ENCODE peak calls at places on chromosomes 1 and 21, in seven cellular contexts. One of them, this sample, is unnamed.

GRCh38 chr1:12047120-12047876 is 15.8 kb upstream of the TNFRSF8 start:
- DNase-seq in neuronal stem cell: no peak
- DNase-seq in IMR-90: peak; percentile 43
- DNase-seq in H9: no peak
- DNase-seq in mesendoderm: no peak
- DNase-seq in trophoblast cell: no peak
- DNase-seq in mesenchymal stem cell: no peak
- DNase-seq in this sample: no peak

GRCh38 chr1:24051206-24051945 is 60.6 kb downstream of the MYOM3 start:
- DNase-seq in trophoblast cell: no peak
- DNase-seq in neuronal stem cell: no peak
- DNase-seq in mesenchymal stem cell: no peak
- DNase-seq in mesendoderm: no peak
- DNase-seq in IMR-90: no peak
- DNase-seq in H9: no peak
- DNase-seq in this sample: no peak

GRCh38 chr1:160646711-160647328 is at the start of gene SLAMF1:
- DNase-seq in IMR-90: no peak
- DNase-seq in H9: no peak
- DNase-seq in trophoblast cell: peak; percentile 17
- DNase-seq in neuronal stem cell: no peak
- DNase-seq in mesendoderm: no peak
- DNase-seq in mesenchymal stem cell: peak; percentile 78
- DNase-seq in this sample: no peak

GRCh38 chr1:113998361-113998760 is 19.1 kb downstream of the OLFML3 start:
- DNase-seq in trophoblast cell: no peak
- DNase-seq in H9: no peak
- DNase-seq in mesenchymal stem cell: peak; percentile 32
- DNase-seq in IMR-90: peak; percentile 15
- DNase-seq in mesendoderm: no peak
- DNase-seq in neuronal stem cell: no peak
- DNase-seq in this sample: no peak

GRCh38 chr1:201552941-201553341 is 14.0 kb downstream of the NAV1 start:
- DNase-seq in mesenchymal stem cell: peak; percentile 74
- DNase-seq in IMR-90: peak; percentile 76
- DNase-seq in H9: no peak
- DNase-seq in neuronal stem cell: no peak
- DNase-seq in mesendoderm: no peak
- DNase-seq in trophoblast cell: no peak
- DNase-seq in this sample: no peak

GRCh38 chr1:149887456-149888159 is 11.8 kb upstream of the BOLA1 start:
- DNase-seq in mesenchymal stem cell: peak; percentile 100
- DNase-seq in H9: peak; percentile 91
- DNase-seq in mesendoderm: peak; percentile 99
- DNase-seq in IMR-90: peak; percentile 99
- DNase-seq in neuronal stem cell: peak; percentile 90
- DNase-seq in trophoblast cell: peak; percentile 97
- DNase-seq in this sample: peak; percentile 88

GRCh38 chr1:185934476-185935189 is 200.4 kb downstream of the HMCN1 start:
- DNase-seq in mesenchymal stem cell: no peak
- DNase-seq in trophoblast cell: no peak
- DNase-seq in H9: no peak
- DNase-seq in mesendoderm: no peak
- DNase-seq in neuronal stem cell: no peak
- DNase-seq in IMR-90: peak; percentile 79
- DNase-seq in this sample: no peak

GRCh38 chr1:208237241-208237640 is 6.9 kb downstream of the PLXNA2 start:
- DNase-seq in neuronal stem cell: no peak
- DNase-seq in IMR-90: no peak
- DNase-seq in H9: no peak
- DNase-seq in trophoblast cell: no peak
- DNase-seq in mesendoderm: no peak
- DNase-seq in mesenchymal stem cell: no peak
- DNase-seq in this sample: no peak

GRCh38 chr1:54334996-54335395 is 71.2 kb downstream of the SSBP3 start:
- DNase-seq in trophoblast cell: no peak
- DNase-seq in H9: no peak
- DNase-seq in IMR-90: peak; percentile 85
- DNase-seq in neuronal stem cell: no peak
- DNase-seq in mesenchymal stem cell: peak; percentile 88
- DNase-seq in mesendoderm: no peak
- DNase-seq in this sample: no peak

GRCh38 chr21:14602418-14602987 is 56.4 kb upstream of the SAMSN1 start:
- DNase-seq in IMR-90: no peak
- DNase-seq in H9: no peak
- DNase-seq in mesendoderm: no peak
- DNase-seq in mesenchymal stem cell: peak; percentile 14
- DNase-seq in trophoblast cell: no peak
- DNase-seq in neuronal stem cell: no peak
- DNase-seq in this sample: no peak

GRCh38 chr1:243883551-243883950 is 33.5 kb upstream of the AKT3 start:
- DNase-seq in mesenchymal stem cell: no peak
- DNase-seq in trophoblast cell: no peak
- DNase-seq in IMR-90: peak; percentile 62
- DNase-seq in H9: no peak
- DNase-seq in neuronal stem cell: no peak
- DNase-seq in mesendoderm: peak; percentile 39
- DNase-seq in this sample: no peak

GRCh38 chr1:93592636-93592949 is 89.0 kb downstream of the BCAR3 start:
- DNase-seq in H9: no peak
- DNase-seq in mesenchymal stem cell: no peak
- DNase-seq in mesendoderm: no peak
- DNase-seq in trophoblast cell: no peak
- DNase-seq in neuronal stem cell: no peak
- DNase-seq in IMR-90: no peak
- DNase-seq in this sample: no peak

GRCh38 chr1:244291171-244291866 is 160.4 kb downstream of the ADSS2 start:
- DNase-seq in IMR-90: no peak
- DNase-seq in trophoblast cell: no peak
- DNase-seq in mesenchymal stem cell: no peak
- DNase-seq in mesendoderm: no peak
- DNase-seq in neuronal stem cell: no peak
- DNase-seq in H9: no peak
- DNase-seq in this sample: no peak

DNA sequence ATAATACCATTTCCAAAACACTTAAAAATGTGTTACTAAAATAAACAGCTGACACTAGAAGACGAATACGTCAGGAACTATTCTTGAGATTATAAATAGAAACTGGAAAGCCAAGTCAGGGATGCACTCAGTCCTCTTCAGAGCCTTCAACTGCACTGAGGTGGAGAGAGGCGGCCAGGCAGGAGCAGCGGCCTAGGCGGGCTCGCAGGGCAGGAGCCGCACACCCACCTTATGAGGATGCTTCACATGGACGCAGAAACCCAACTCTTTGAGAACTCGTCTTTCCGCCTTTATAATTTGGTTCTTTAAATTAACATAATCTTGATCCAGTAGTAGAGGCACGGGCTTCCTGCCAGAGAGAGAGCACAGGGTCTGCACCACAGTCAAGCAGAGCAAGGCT is 4.0 kb downstream of the CCNL2 start:
- DNase-seq in H9: no peak
- DNase-seq in mesendoderm: no peak
- DNase-seq in mesenchymal stem cell: no peak
- DNase-seq in neuronal stem cell: no peak
- DNase-seq in IMR-90: no peak
- DNase-seq in trophoblast cell: no peak
- DNase-seq in this sample: no peak
- H3K18ac ChIP-seq in H9: no peak overlapping the region
- H3K18ac ChIP-seq in mesendoderm: no peak overlapping the region
- H3K18ac ChIP-seq in mesenchymal stem cell: no peak overlapping the region
- H3K18ac ChIP-seq in neuronal stem cell: no peak overlapping the region
- H3K18ac ChIP-seq in IMR-90: no peak overlapping the region
- H3K18ac ChIP-seq in trophoblast cell: no peak overlapping the region
- H3K18ac ChIP-seq in this sample: no peak overlapping the region

GRCh38 chr1:215290018-215290417 is 207.5 kb downstream of the KCNK2 start:
- DNase-seq in H9: no peak
- DNase-seq in neuronal stem cell: no peak
- DNase-seq in mesenchymal stem cell: no peak
- DNase-seq in mesendoderm: no peak
- DNase-seq in IMR-90: peak; percentile 36
- DNase-seq in trophoblast cell: no peak
- DNase-seq in this sample: no peak
- H3K18ac ChIP-seq in H9: no peak overlapping the region
- H3K18ac ChIP-seq in neuronal stem cell: no peak overlapping the region
- H3K18ac ChIP-seq in mesenchymal stem cell: no peak overlapping the region
- H3K18ac ChIP-seq in mesendoderm: no peak overlapping the region
- H3K18ac ChIP-seq in IMR-90: no peak overlapping the region
- H3K18ac ChIP-seq in trophoblast cell: no peak overlapping the region
- H3K18ac ChIP-seq in this sample: no peak overlapping the region

GRCh38 chr1:9235123-9235513 is 544 bp downstream of the H6PD start:
- DNase-seq in mesendoderm: peak; percentile 70
- DNase-seq in H9: peak; percentile 43
- DNase-seq in IMR-90: peak; percentile 62
- DNase-seq in trophoblast cell: peak; percentile 64
- DNase-seq in mesenchymal stem cell: peak; percentile 90
- DNase-seq in neuronal stem cell: no peak
- DNase-seq in this sample: no peak
- H3K18ac ChIP-seq in mesendoderm: peak overlapping the region; percentile 98
- H3K18ac ChIP-seq in H9: no peak overlapping the region
- H3K18ac ChIP-seq in IMR-90: peak overlapping the region; percentile 80
- H3K18ac ChIP-seq in trophoblast cell: peak overlapping the region; percentile 86
- H3K18ac ChIP-seq in mesenchymal stem cell: peak overlapping the region; percentile 82
- H3K18ac ChIP-seq in neuronal stem cell: peak overlapping the region; percentile 88
- H3K18ac ChIP-seq in this sample: peak overlapping the region; percentile 19

DNA sequence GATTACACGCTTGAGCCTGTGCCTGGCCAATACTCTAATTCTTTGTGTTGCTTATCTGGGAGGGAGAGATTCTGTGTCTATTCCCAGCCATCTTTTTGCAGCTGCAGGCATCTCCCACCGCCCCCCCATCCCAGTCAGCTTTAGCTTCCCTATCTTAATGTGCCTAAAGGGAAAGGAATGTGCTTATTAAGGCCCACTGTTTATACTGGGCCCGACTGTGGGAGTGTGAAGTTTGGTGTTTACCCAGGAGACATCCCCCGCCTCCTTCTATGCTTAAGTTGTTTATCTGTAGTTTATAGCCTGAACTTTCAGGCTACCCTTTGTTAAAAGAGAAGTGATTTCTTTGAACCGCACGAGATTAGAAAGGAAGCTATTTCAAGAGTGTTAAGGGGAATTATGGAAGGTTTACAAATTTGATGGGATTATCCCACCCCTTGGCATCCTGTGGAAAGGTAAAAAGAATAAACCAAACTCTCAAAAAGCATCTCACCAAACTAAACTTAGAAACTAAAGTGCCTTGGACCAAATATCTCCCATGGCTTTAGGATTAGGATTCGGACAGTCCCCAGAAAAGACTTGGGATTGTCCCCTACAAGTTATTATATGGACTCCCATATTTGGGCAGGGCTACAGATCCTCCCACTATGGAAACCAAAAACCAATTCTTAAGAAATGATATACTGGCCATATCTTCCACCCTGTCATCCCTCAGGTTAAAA is 25.6 kb upstream of the ZNF496 start:
- DNase-seq in H9: no peak
- DNase-seq in neuronal stem cell: no peak
- DNase-seq in mesenchymal stem cell: peak; percentile 96
- DNase-seq in mesendoderm: peak; percentile 94
- DNase-seq in trophoblast cell: no peak
- DNase-seq in IMR-90: peak; percentile 91
- DNase-seq in this sample: no peak
- H3K18ac ChIP-seq in H9: no peak overlapping the region
- H3K18ac ChIP-seq in neuronal stem cell: no peak overlapping the region
- H3K18ac ChIP-seq in mesenchymal stem cell: peak overlapping the region; percentile 64
- H3K18ac ChIP-seq in mesendoderm: no peak overlapping the region
- H3K18ac ChIP-seq in trophoblast cell: no peak overlapping the region
- H3K18ac ChIP-seq in IMR-90: peak overlapping the region; percentile 10
- H3K18ac ChIP-seq in this sample: no peak overlapping the region

GRCh38 chr1:108829498-108829916 is 27.4 kb downstream of the AKNAD1 start:
- DNase-seq in H9: no peak
- DNase-seq in IMR-90: peak; percentile 76
- DNase-seq in trophoblast cell: no peak
- DNase-seq in mesendoderm: no peak
- DNase-seq in neuronal stem cell: no peak
- DNase-seq in mesenchymal stem cell: peak; percentile 76
- DNase-seq in this sample: no peak

GRCh38 chr1:108828074-108828961 is 28.6 kb downstream of the AKNAD1 start:
- DNase-seq in mesendoderm: peak; percentile 90
- DNase-seq in mesenchymal stem cell: peak; percentile 83
- DNase-seq in IMR-90: peak; percentile 85
- DNase-seq in H9: peak; percentile 88
- DNase-seq in trophoblast cell: peak; percentile 82
- DNase-seq in neuronal stem cell: peak; percentile 80
- DNase-seq in this sample: peak; percentile 60

GRCh38 chr1:108819878-108820277 is 37.0 kb downstream of the AKNAD1 start:
- DNase-seq in mesenchymal stem cell: no peak
- DNase-seq in mesendoderm: no peak
- DNase-seq in H9: no peak
- DNase-seq in IMR-90: no peak
- DNase-seq in neuronal stem cell: no peak
- DNase-seq in trophoblast cell: no peak
- DNase-seq in this sample: no peak

GRCh38 chr1:108826081-108826635 is 30.7 kb downstream of the AKNAD1 start:
- DNase-seq in mesenchymal stem cell: no peak
- DNase-seq in trophoblast cell: peak; percentile 43
- DNase-seq in neuronal stem cell: no peak
- DNase-seq in H9: no peak
- DNase-seq in mesendoderm: no peak
- DNase-seq in IMR-90: no peak
- DNase-seq in this sample: no peak

DNA sequence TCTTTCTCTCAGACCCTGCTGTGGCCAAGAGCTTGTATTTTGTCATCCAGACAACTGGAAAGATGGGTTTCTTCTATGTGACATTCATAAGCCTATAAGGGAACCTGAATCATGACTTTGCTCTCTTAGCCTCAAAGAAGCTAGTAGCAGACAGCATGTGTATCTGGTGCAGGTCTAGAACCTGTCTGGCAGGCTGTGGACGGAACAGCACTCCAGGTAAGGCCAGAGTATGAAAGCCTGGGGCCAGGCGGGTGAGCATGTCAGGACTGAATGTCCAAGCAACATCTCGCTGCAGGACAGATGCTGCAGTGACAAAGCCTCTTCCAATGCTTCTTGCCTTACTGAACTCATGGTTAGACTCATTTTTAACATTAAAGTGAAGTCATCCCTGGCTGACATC is 32.8 kb downstream of the AKNAD1 start:
- DNase-seq in trophoblast cell: peak; percentile 87
- DNase-seq in mesenchymal stem cell: no peak
- DNase-seq in IMR-90: no peak
- DNase-seq in H9: no peak
- DNase-seq in mesendoderm: no peak
- DNase-seq in neuronal stem cell: no peak
- DNase-seq in this sample: no peak
- H3K18ac ChIP-seq in trophoblast cell: no peak overlapping the region
- H3K18ac ChIP-seq in mesenchymal stem cell: no peak overlapping the region
- H3K18ac ChIP-seq in IMR-90: no peak overlapping the region
- H3K18ac ChIP-seq in H9: no peak overlapping the region
- H3K18ac ChIP-seq in mesendoderm: no peak overlapping the region
- H3K18ac ChIP-seq in neuronal stem cell: no peak overlapping the region
- H3K18ac ChIP-seq in this sample: no peak overlapping the region

GRCh38 chr1:85318217-85318616 is 41.8 kb upstream of the BCL10 start:
- DNase-seq in IMR-90: no peak
- DNase-seq in mesenchymal stem cell: no peak
- DNase-seq in neuronal stem cell: no peak
- DNase-seq in trophoblast cell: peak; percentile 37
- DNase-seq in H9: no peak
- DNase-seq in mesendoderm: no peak
- DNase-seq in this sample: no peak
- H3K18ac ChIP-seq in IMR-90: peak overlapping the region; percentile 88
- H3K18ac ChIP-seq in mesenchymal stem cell: no peak overlapping the region
- H3K18ac ChIP-seq in neuronal stem cell: no peak overlapping the region
- H3K18ac ChIP-seq in trophoblast cell: no peak overlapping the region
- H3K18ac ChIP-seq in H9: no peak overlapping the region
- H3K18ac ChIP-seq in mesendoderm: no peak overlapping the region
- H3K18ac ChIP-seq in this sample: no peak overlapping the region

This sample was measured in H1.